ENCODE peak calls at places on chromosomes 1 and 21, in nine cellular contexts. J is adipocyte; K is stimulated activated CD8-positive, alpha-beta memory T cell treated with anti-CD3 and anti-CD28 coated beads, Interleukin-15, amount 100 ng/mL, for 24 hours; F is transverse colon; M is HFFc6; W is foreskin fibroblast; Q is NCI-H460; E is NCI-H510A; C is iPS-NIHi11. D is an unnamed sample.

GRCh38 chr1:94757931-94758330 is 62.2 kb upstream of the SLC44A3 start:
- DNase-seq in J (no peak), K (no peak), F (no peak), M (no peak), W (no peak), Q (no peak), E (no peak), C (peak), D (peak)

GRCh38 chr1:42282024-42282579 is 52.9 kb downstream of the FOXJ3 start:
- DNase-seq in J (peak), K (no peak), F (no peak), M (peak), W (peak), Q (no peak), E (no peak), C (no peak), D (no peak)

GRCh38 chr21:24220466-24220865 is 1386.8 kb downstream of the MRPL39 start:
- DNase-seq in J (no peak), K (no peak), F (no peak), M (no peak), W (no peak), Q (no peak), E (no peak), C (no peak), D (no peak)

GRCh38 chr1:229109320-229109761 is 161.6 kb upstream of the RAB4A start:
- DNase-seq in J (no peak), K (no peak), F (no peak), M (no peak), W (no peak), Q (no peak), E (no peak), C (no peak), D (no peak)

GRCh38 chr1:229509576-229509975 is 1.4 kb upstream of the NUP133 start:
- DNase-seq in J (no peak), K (no peak), F (no peak), M (no peak), W (peak), Q (no peak), E (no peak), C (no peak), D (no peak)

GRCh38 chr1:213221209-213221608 is 170.2 kb downstream of the RPS6KC1 start:
- DNase-seq in J (no peak), K (no peak), F (no peak), M (no peak), W (no peak), Q (no peak), E (no peak), C (no peak), D (no peak)

GRCh38 chr1:224541901-224542610 is 74.1 kb upstream of the CNIH3 start:
- DNase-seq in J (no peak), K (no peak), F (no peak), M (no peak), W (peak), Q (no peak), E (no peak), C (no peak), D (no peak)

GRCh38 chr1:2097386-2098300 is 47.4 kb downstream of the PRKCZ start:
- DNase-seq in J (no peak), K (no peak), F (no peak), M (no peak), W (no peak), Q (no peak), E (no peak), C (no peak), D (no peak)

GRCh38 chr1:64983110-64983509 is 16.8 kb upstream of the JAK1 start:
- DNase-seq in J (peak), K (no peak), F (no peak), M (peak), W (peak), Q (no peak), E (no peak), C (no peak), D (no peak)

GRCh38 chr1:37537378-37537777 is 16.7 kb downstream of the SNIP1 start:
- DNase-seq in J (peak), K (no peak), F (no peak), M (peak), W (peak), Q (no peak), E (no peak), C (no peak), D (no peak)

GRCh38 chr1:114153621-114154145 is at the start of gene SYT6:
- DNase-seq in J (peak), K (no peak), F (no peak), M (no peak), W (no peak), Q (no peak), E (no peak), C (peak), D (no peak)

GRCh38 chr1:199243423-199244061 is 604.7 kb downstream of the PTPRC start:
- DNase-seq in J (peak), K (peak), F (peak), M (peak), W (no peak), Q (peak), E (no peak), C (peak), D (peak)

GRCh38 chr21:45406801-45407628 is 2.0 kb downstream of the COL18A1 start:
- DNase-seq in J (no peak), K (no peak), F (no peak), M (no peak), W (no peak), Q (no peak), E (no peak), C (peak), D (no peak)

GRCh38 chr1:47848985-47849610 is 148.1 kb downstream of the TRABD2B start:
- DNase-seq in J (no peak), K (no peak), F (no peak), M (no peak), W (no peak), Q (no peak), E (no peak), C (no peak), D (peak)

GRCh38 chr21:15967661-15968060 is 237.9 kb downstream of the USP25 start:
- DNase-seq in J (peak), K (no peak), F (no peak), M (peak), W (peak), Q (no peak), E (no peak), C (peak), D (no peak)

GRCh38 chr1:53442297-53442696 is 16.9 kb upstream of the DMRTB1 start:
- DNase-seq in J (peak), K (no peak), F (no peak), M (peak), W (peak), Q (no peak), E (no peak), C (no peak), D (no peak)

GRCh38 chr1:9071554-9072235 is 2.3 kb upstream of the SLC2A5 start:
- DNase-seq in J (no peak), K (no peak), F (no peak), M (no peak), W (no peak), Q (no peak), E (no peak), C (peak), D (no peak)

GRCh38 chr1:32893198-32894018 is 7.1 kb downstream of the HPCA start:
- DNase-seq in J (peak), K (no peak), F (peak), M (no peak), W (no peak), Q (no peak), E (peak), C (peak), D (no peak)

GRCh38 chr1:6487804-6488484 is 3.5 kb downstream of the PLEKHG5 start:
- DNase-seq in J (no peak), K (no peak), F (no peak), M (no peak), W (no peak), Q (no peak), E (no peak), C (no peak), D (no peak)

GRCh38 chr1:196136396-196136795 is 471.8 kb downstream of the KCNT2 start:
- DNase-seq in J (no peak), K (no peak), F (no peak), M (no peak), W (no peak), Q (no peak), E (no peak), C (no peak), D (no peak)

GRCh38 chr1:43367026-43367903 is 546 bp downstream of the ELOVL1 start:
- DNase-seq in J (peak), K (peak), F (peak), M (no peak), W (peak), Q (no peak), E (peak), C (peak), D (no peak)

GRCh38 chr1:204288061-204288588 is 71.6 kb downstream of the PLEKHA6 start:
- DNase-seq in J (no peak), K (no peak), F (peak), M (peak), W (no peak), Q (peak), E (peak), C (peak), D (peak)

GRCh38 chr1:153635872-153636271 is 2.0 kb downstream of the CHTOP start:
- DNase-seq in J (no peak), K (no peak), F (no peak), M (no peak), W (no peak), Q (no peak), E (no peak), C (no peak), D (no peak)

GRCh38 chr1:75522389-75522788 is 88.5 kb downstream of the SLC44A5 start:
- DNase-seq in J (no peak), K (no peak), F (no peak), M (no peak), W (no peak), Q (no peak), E (no peak), C (peak), D (no peak)

GRCh38 chr21:45887121-45887611 is 94.4 kb upstream of the COL6A1 start:
- DNase-seq in J (no peak), K (no peak), F (no peak), M (no peak), W (peak), Q (no peak), E (no peak), C (no peak), D (no peak)

GRCh38 chr1:30795026-30795425 is 37.5 kb upstream of the LAPTM5 start:
- DNase-seq in J (no peak), K (no peak), F (no peak), M (no peak), W (no peak), Q (no peak), E (no peak), C (no peak), D (no peak)

GRCh38 chr1:227886503-227886961 is 61.2 kb downstream of the WNT9A start:
- DNase-seq in J (no peak), K (no peak), F (no peak), M (no peak), W (no peak), Q (no peak), E (no peak), C (peak), D (no peak)

GRCh38 chr1:179806333-179806732 is 63.2 kb downstream of the FAM163A start:
- DNase-seq in J (no peak), K (no peak), F (no peak), M (no peak), W (no peak), Q (no peak), E (no peak), C (no peak), D (no peak)

GRCh38 chr1:5099558-5099957 is 445.1 kb downstream of the AJAP1 start:
- DNase-seq in J (no peak), K (no peak), F (no peak), M (no peak), W (no peak), Q (no peak), E (peak), C (peak), D (no peak)

GRCh38 chr1:189033171-189033570 is 1444.5 kb downstream of the BRINP3 start:
- DNase-seq in J (no peak), K (no peak), F (no peak), M (no peak), W (no peak), Q (no peak), E (no peak), C (no peak), D (no peak)

GRCh38 chr1:202998836-202999750 is 8.1 kb upstream of the TMEM183A start:
- DNase-seq in J (peak), K (no peak), F (peak), M (peak), W (peak), Q (peak), E (no peak), C (peak), D (no peak)

GRCh38 chr1:204813522-204813921 is 57.1 kb upstream of the NFASC start:
- DNase-seq in J (no peak), K (no peak), F (no peak), M (no peak), W (no peak), Q (no peak), E (no peak), C (no peak), D (no peak)

GRCh38 chr1:181135815-181136737 is 47.6 kb downstream of the IER5 start:
- DNase-seq in J (peak), K (no peak), F (no peak), M (peak), W (peak), Q (peak), E (no peak), C (no peak), D (no peak)

GRCh38 chr1:7540816-7541215 is 230.3 kb upstream of the VAMP3 start:
- DNase-seq in J (no peak), K (no peak), F (no peak), M (no peak), W (no peak), Q (no peak), E (no peak), C (no peak), D (no peak)

GRCh38 chr1:239389703-239390102 is 3.3 kb downstream of the CHRM3 start:
- DNase-seq in J (no peak), K (no peak), F (no peak), M (peak), W (no peak), Q (no peak), E (no peak), C (no peak), D (no peak)